ENCODE peak calls at places on chromosomes 1 and 21, in seven cellular contexts. One of them, this sample, is unnamed.

GRCh38 chr1:61284933-61285332 is 202.6 kb downstream of the NFIA start:
- DNase-seq in upper lobe of right lung: no peak
- DNase-seq in Peyer's patch: no peak
- DNase-seq in HCT116: no peak
- DNase-seq in AG04450: no peak
- DNase-seq in lung: no peak
- DNase-seq in dorsolateral prefrontal cortex: no peak
- DNase-seq in this sample: no peak

GRCh38 chr1:192589813-192590212 is 14.2 kb downstream of the RGS1 start:
- DNase-seq in upper lobe of right lung: no peak
- DNase-seq in Peyer's patch: no peak
- DNase-seq in HCT116: no peak
- DNase-seq in AG04450: no peak
- DNase-seq in lung: no peak
- DNase-seq in dorsolateral prefrontal cortex: no peak
- DNase-seq in this sample: no peak

GRCh38 chr1:87956072-87956471 is 627.4 kb downstream of the LMO4 start:
- DNase-seq in upper lobe of right lung: no peak
- DNase-seq in Peyer's patch: no peak
- DNase-seq in HCT116: peak
- DNase-seq in AG04450: peak
- DNase-seq in lung: no peak
- DNase-seq in dorsolateral prefrontal cortex: no peak
- DNase-seq in this sample: peak

GRCh38 chr1:228898582-228898992 is 163.3 kb downstream of the RHOU start:
- DNase-seq in upper lobe of right lung: no peak
- DNase-seq in Peyer's patch: no peak
- DNase-seq in HCT116: no peak
- DNase-seq in AG04450: no peak
- DNase-seq in lung: no peak
- DNase-seq in dorsolateral prefrontal cortex: no peak
- DNase-seq in this sample: no peak

GRCh38 chr1:46927249-46927835 is 13.9 kb downstream of the CYP4A11 start:
- DNase-seq in upper lobe of right lung: no peak
- DNase-seq in Peyer's patch: no peak
- DNase-seq in HCT116: no peak
- DNase-seq in AG04450: no peak
- DNase-seq in lung: no peak
- DNase-seq in dorsolateral prefrontal cortex: no peak
- DNase-seq in this sample: no peak

GRCh38 chr1:25148673-25149300 is 83.5 kb downstream of the SYF2 start:
- DNase-seq in upper lobe of right lung: no peak
- DNase-seq in Peyer's patch: no peak
- DNase-seq in HCT116: no peak
- DNase-seq in AG04450: no peak
- DNase-seq in lung: no peak
- DNase-seq in dorsolateral prefrontal cortex: no peak
- DNase-seq in this sample: peak

GRCh38 chr21:43207043-43207315 is 38.2 kb downstream of the CRYAA start:
- DNase-seq in upper lobe of right lung: no peak
- DNase-seq in Peyer's patch: peak
- DNase-seq in HCT116: no peak
- DNase-seq in AG04450: no peak
- DNase-seq in lung: no peak
- DNase-seq in dorsolateral prefrontal cortex: no peak
- DNase-seq in this sample: no peak

GRCh38 chr1:186892936-186893335 is 64.2 kb downstream of the PLA2G4A start:
- DNase-seq in upper lobe of right lung: no peak
- DNase-seq in Peyer's patch: no peak
- DNase-seq in HCT116: no peak
- DNase-seq in AG04450: no peak
- DNase-seq in lung: no peak
- DNase-seq in dorsolateral prefrontal cortex: no peak
- DNase-seq in this sample: no peak

GRCh38 chr1:18673976-18674375 is 43.3 kb downstream of the PAX7 start:
- DNase-seq in upper lobe of right lung: no peak
- DNase-seq in Peyer's patch: no peak
- DNase-seq in HCT116: no peak
- DNase-seq in AG04450: no peak
- DNase-seq in lung: no peak
- DNase-seq in dorsolateral prefrontal cortex: no peak
- DNase-seq in this sample: no peak

GRCh38 chr1:174243451-174244000 is 84.2 kb downstream of the RABGAP1L start:
- DNase-seq in upper lobe of right lung: no peak
- DNase-seq in Peyer's patch: no peak
- DNase-seq in HCT116: no peak
- DNase-seq in AG04450: no peak
- DNase-seq in lung: no peak
- DNase-seq in dorsolateral prefrontal cortex: no peak
- DNase-seq in this sample: no peak

GRCh38 chr1:4107291-4107690 is 207.2 kb upstream of the C1orf174 start:
- DNase-seq in upper lobe of right lung: peak
- DNase-seq in Peyer's patch: no peak
- DNase-seq in HCT116: no peak
- DNase-seq in AG04450: no peak
- DNase-seq in lung: no peak
- DNase-seq in dorsolateral prefrontal cortex: no peak
- DNase-seq in this sample: no peak

GRCh38 chr1:56569661-56570060 is 9.7 kb downstream of the PLPP3 start:
- DNase-seq in upper lobe of right lung: no peak
- DNase-seq in Peyer's patch: no peak
- DNase-seq in HCT116: no peak
- DNase-seq in AG04450: no peak
- DNase-seq in lung: no peak
- DNase-seq in dorsolateral prefrontal cortex: no peak
- DNase-seq in this sample: no peak

GRCh38 chr1:45452503-45452902 is 38.5 kb downstream of the TESK2 start:
- DNase-seq in upper lobe of right lung: no peak
- DNase-seq in Peyer's patch: no peak
- DNase-seq in HCT116: no peak
- DNase-seq in AG04450: no peak
- DNase-seq in lung: no peak
- DNase-seq in dorsolateral prefrontal cortex: no peak
- DNase-seq in this sample: no peak

GRCh38 chr1:209648366-209648765 is 3.9 kb downstream of the LAMB3 start:
- DNase-seq in upper lobe of right lung: no peak
- DNase-seq in Peyer's patch: no peak
- DNase-seq in HCT116: no peak
- DNase-seq in AG04450: no peak
- DNase-seq in lung: no peak
- DNase-seq in dorsolateral prefrontal cortex: no peak
- DNase-seq in this sample: no peak

GRCh38 chr1:117656202-117656641 is 50.4 kb downstream of the TENT5C start:
- DNase-seq in upper lobe of right lung: no peak
- DNase-seq in Peyer's patch: peak
- DNase-seq in HCT116: no peak
- DNase-seq in AG04450: no peak
- DNase-seq in lung: no peak
- DNase-seq in dorsolateral prefrontal cortex: no peak
- DNase-seq in this sample: no peak

GRCh38 chr1:181485276-181486097 is 2.2 kb downstream of the CACNA1E start:
- DNase-seq in upper lobe of right lung: peak
- DNase-seq in Peyer's patch: no peak
- DNase-seq in HCT116: no peak
- DNase-seq in AG04450: no peak
- DNase-seq in lung: no peak
- DNase-seq in dorsolateral prefrontal cortex: peak
- DNase-seq in this sample: no peak

GRCh38 chr21:25396135-25396711 is 211.1 kb downstream of the MRPL39 start:
- DNase-seq in upper lobe of right lung: no peak
- DNase-seq in Peyer's patch: no peak
- DNase-seq in HCT116: no peak
- DNase-seq in AG04450: no peak
- DNase-seq in lung: no peak
- DNase-seq in dorsolateral prefrontal cortex: no peak
- DNase-seq in this sample: no peak

GRCh38 chr1:38030596-38031512 is 15.7 kb downstream of the POU3F1 start:
- DNase-seq in upper lobe of right lung: no peak
- DNase-seq in Peyer's patch: no peak
- DNase-seq in HCT116: no peak
- DNase-seq in AG04450: no peak
- DNase-seq in lung: no peak
- DNase-seq in dorsolateral prefrontal cortex: no peak
- DNase-seq in this sample: no peak

GRCh38 chr1:8330271-8331125 is 12.6 kb downstream of the SLC45A1 start:
- DNase-seq in upper lobe of right lung: no peak
- DNase-seq in Peyer's patch: no peak
- DNase-seq in HCT116: no peak
- DNase-seq in AG04450: no peak
- DNase-seq in lung: no peak
- DNase-seq in dorsolateral prefrontal cortex: no peak
- DNase-seq in this sample: no peak

GRCh38 chr1:80251591-80251990 is 1245.1 kb upstream of the ADGRL4 start:
- DNase-seq in upper lobe of right lung: no peak
- DNase-seq in Peyer's patch: no peak
- DNase-seq in HCT116: no peak
- DNase-seq in AG04450: no peak
- DNase-seq in lung: no peak
- DNase-seq in dorsolateral prefrontal cortex: no peak
- DNase-seq in this sample: no peak

GRCh38 chr1:38891753-38892152 is 10.4 kb upstream of the GJA9 start:
- DNase-seq in upper lobe of right lung: no peak
- DNase-seq in Peyer's patch: no peak
- DNase-seq in HCT116: no peak
- DNase-seq in AG04450: no peak
- DNase-seq in lung: no peak
- DNase-seq in dorsolateral prefrontal cortex: no peak
- DNase-seq in this sample: no peak

GRCh38 chr21:33112670-33113596 is 43.0 kb downstream of the OLIG1 start:
- DNase-seq in upper lobe of right lung: no peak
- DNase-seq in Peyer's patch: no peak
- DNase-seq in HCT116: no peak
- DNase-seq in AG04450: no peak
- DNase-seq in lung: no peak
- DNase-seq in dorsolateral prefrontal cortex: no peak
- DNase-seq in this sample: no peak

GRCh38 chr1:244056602-244057001 is 5.5 kb downstream of the ZBTB18 start:
- DNase-seq in upper lobe of right lung: no peak
- DNase-seq in Peyer's patch: no peak
- DNase-seq in HCT116: no peak
- DNase-seq in AG04450: no peak
- DNase-seq in lung: no peak
- DNase-seq in dorsolateral prefrontal cortex: no peak
- DNase-seq in this sample: peak

DNA sequence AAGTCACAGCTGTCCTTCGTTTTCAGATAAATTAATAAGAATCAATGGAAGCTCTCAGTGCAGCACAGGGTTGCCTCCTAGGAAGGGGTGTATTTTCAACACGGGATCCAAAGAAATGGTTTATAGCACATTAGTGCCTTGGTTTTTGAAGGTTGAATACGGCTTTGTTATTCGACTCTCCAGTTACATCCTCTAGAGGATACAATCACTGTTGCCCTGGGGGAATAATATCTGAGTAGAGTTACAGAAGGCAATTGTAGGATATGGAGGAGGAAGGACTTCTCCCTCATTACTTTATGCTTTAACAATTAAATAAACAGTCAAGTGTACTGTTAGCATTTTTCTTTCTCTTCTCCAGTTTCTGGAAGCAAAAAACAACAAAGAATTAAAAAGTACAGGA is 14.3 kb upstream of the ZNF326 start:
- DNase-seq in upper lobe of right lung: no peak
- DNase-seq in Peyer's patch: no peak
- DNase-seq in HCT116: no peak
- DNase-seq in AG04450: no peak
- DNase-seq in lung: no peak
- DNase-seq in dorsolateral prefrontal cortex: no peak
- DNase-seq in this sample: no peak
- H3K27ac ChIP-seq in upper lobe of right lung: no peak
- H3K27ac ChIP-seq in Peyer's patch: no peak
- H3K27ac ChIP-seq in HCT116: no peak
- H3K27ac ChIP-seq in AG04450: no peak
- H3K27ac ChIP-seq in lung: no peak
- H3K27ac ChIP-seq in dorsolateral prefrontal cortex: no peak
- H3K27ac ChIP-seq in this sample: no peak

GRCh38 chr1:198778049-198778448 is 139.2 kb downstream of the PTPRC start:
- DNase-seq in upper lobe of right lung: no peak
- DNase-seq in Peyer's patch: no peak
- DNase-seq in HCT116: no peak
- DNase-seq in AG04450: no peak
- DNase-seq in lung: no peak
- DNase-seq in dorsolateral prefrontal cortex: no peak
- DNase-seq in this sample: peak

GRCh38 chr1:198775606-198776005 is 136.8 kb downstream of the PTPRC start:
- DNase-seq in upper lobe of right lung: peak
- DNase-seq in Peyer's patch: no peak
- DNase-seq in HCT116: no peak
- DNase-seq in AG04450: no peak
- DNase-seq in lung: no peak
- DNase-seq in dorsolateral prefrontal cortex: no peak
- DNase-seq in this sample: no peak

GRCh38 chr1:198774418-198774817 is 135.6 kb downstream of the PTPRC start:
- DNase-seq in upper lobe of right lung: no peak
- DNase-seq in Peyer's patch: no peak
- DNase-seq in HCT116: no peak
- DNase-seq in AG04450: no peak
- DNase-seq in lung: no peak
- DNase-seq in dorsolateral prefrontal cortex: no peak
- DNase-seq in this sample: no peak

GRCh38 chr1:198773030-198773429 is 134.2 kb downstream of the PTPRC start:
- DNase-seq in upper lobe of right lung: no peak
- DNase-seq in Peyer's patch: no peak
- DNase-seq in HCT116: no peak
- DNase-seq in AG04450: no peak
- DNase-seq in lung: no peak
- DNase-seq in dorsolateral prefrontal cortex: no peak
- DNase-seq in this sample: no peak

GRCh38 chr1:198776602-198777029 is 137.8 kb downstream of the PTPRC start:
- DNase-seq in upper lobe of right lung: peak
- DNase-seq in Peyer's patch: peak
- DNase-seq in HCT116: no peak
- DNase-seq in AG04450: peak
- DNase-seq in lung: peak
- DNase-seq in dorsolateral prefrontal cortex: no peak
- DNase-seq in this sample: peak
- H3K27ac ChIP-seq in upper lobe of right lung: peak
- H3K27ac ChIP-seq in Peyer's patch: no peak
- H3K27ac ChIP-seq in HCT116: no peak
- H3K27ac ChIP-seq in AG04450: peak
- H3K27ac ChIP-seq in lung: peak
- H3K27ac ChIP-seq in dorsolateral prefrontal cortex: peak
- H3K27ac ChIP-seq in this sample: peak

DNA sequence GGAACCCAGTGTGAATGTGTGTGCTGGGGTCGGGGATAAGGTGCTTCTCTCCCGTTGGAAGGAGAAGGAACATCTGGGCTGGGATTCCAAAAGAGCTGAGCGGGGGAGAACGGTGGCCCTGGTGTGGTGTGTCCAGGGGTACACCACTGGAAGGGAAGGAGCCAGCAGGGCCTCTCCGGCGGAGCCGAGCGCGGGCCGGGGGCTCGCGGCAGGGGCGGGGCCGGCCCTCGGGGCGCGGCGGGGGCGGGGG is 231 bp upstream of the RPS6KA1 start:
- DNase-seq in upper lobe of right lung: no peak
- DNase-seq in Peyer's patch: no peak
- DNase-seq in HCT116: no peak
- DNase-seq in AG04450: no peak
- DNase-seq in lung: no peak
- DNase-seq in dorsolateral prefrontal cortex: no peak
- DNase-seq in this sample: no peak
- H3K27ac ChIP-seq in upper lobe of right lung: peak
- H3K27ac ChIP-seq in Peyer's patch: peak
- H3K27ac ChIP-seq in HCT116: peak
- H3K27ac ChIP-seq in AG04450: no peak
- H3K27ac ChIP-seq in lung: peak
- H3K27ac ChIP-seq in dorsolateral prefrontal cortex: peak
- H3K27ac ChIP-seq in this sample: no peak

GRCh38 chr1:89996415-89997110 is 1.7 kb downstream of the ZNF326 start:
- DNase-seq in upper lobe of right lung: no peak
- DNase-seq in Peyer's patch: peak
- DNase-seq in HCT116: no peak
- DNase-seq in AG04450: no peak
- DNase-seq in lung: no peak
- DNase-seq in dorsolateral prefrontal cortex: no peak
- DNase-seq in this sample: no peak
- H3K27ac ChIP-seq in upper lobe of right lung: peak
- H3K27ac ChIP-seq in Peyer's patch: no peak
- H3K27ac ChIP-seq in HCT116: no peak
- H3K27ac ChIP-seq in AG04450: no peak
- H3K27ac ChIP-seq in lung: no peak
- H3K27ac ChIP-seq in dorsolateral prefrontal cortex: no peak
- H3K27ac ChIP-seq in this sample: no peak